ENCODE peak calls at places on chromosome 1, in seven cellular contexts. T is naive thymus-derived CD4-positive, alpha-beta T cell; H is Karpas-422; F is SJCRH30; J is ovary; D is psoas muscle; R is OCI-LY7. U is an unnamed sample.

GRCh38 chr1:61082336-61083013 is at the start of gene NFIA:
- DNase-seq in H (peak; percentile 69), J (peak; percentile 59), T (peak; percentile 37), R (peak; percentile 50), D (peak; percentile 81), F (peak; percentile 77), U (no peak)

GRCh38 chr1:204405988-204406387 is 5.6 kb downstream of the PPP1R15B start:
- DNase-seq in H (no peak), D (no peak), J (no peak), F (no peak), R (no peak), T (no peak), U (no peak)

GRCh38 chr1:22457836-22458235 is 6.2 kb downstream of the ZBTB40 start:
- DNase-seq in D (no peak), T (no peak), R (no peak), F (no peak), H (no peak), J (no peak), U (no peak)

GRCh38 chr1:203590559-203590958 is 36.1 kb upstream of the ATP2B4 start:
- DNase-seq in T (no peak), J (no peak), D (no peak), R (no peak), H (no peak), F (no peak), U (no peak)

GRCh38 chr1:1081311-1082238 is 7.5 kb upstream of the RNF223 start:
- DNase-seq in J (peak; percentile 23), T (no peak), F (no peak), D (peak; percentile 46), H (no peak), R (no peak), U (no peak)

GRCh38 chr1:234675006-234675405 is 65.0 kb upstream of the IRF2BP2 start:
- DNase-seq in H (no peak), R (no peak), T (no peak), J (no peak), D (no peak), F (no peak), U (no peak)

GRCh38 chr1:203915811-203916210 is 54.4 kb downstream of the SNRPE start:
- DNase-seq in D (no peak), J (no peak), T (no peak), H (no peak), R (no peak), F (no peak), U (no peak)

GRCh38 chr1:150528997-150529396 is 13.4 kb downstream of the FALEC start:
- DNase-seq in J (no peak), R (no peak), T (no peak), H (no peak), F (no peak), D (no peak), U (no peak)

GRCh38 chr1:53123462-53124129 is 18.8 kb downstream of the SLC1A7 start:
- DNase-seq in D (peak; percentile 82), R (no peak), F (no peak), J (peak; percentile 71), T (no peak), H (no peak), U (no peak)

GRCh38 chr1:156623946-156624813 is 5.0 kb downstream of the HAPLN2 start:
- DNase-seq in H (no peak), J (no peak), D (peak; percentile 70), R (no peak), F (no peak), T (no peak), U (no peak)

GRCh38 chr1:182080955-182081582 is 19.6 kb upstream of the ZNF648 start:
- DNase-seq in R (peak; percentile 36), T (peak; percentile 35), F (peak; percentile 24), H (peak; percentile 74), J (no peak), D (no peak), U (no peak)

GRCh38 chr1:155648207-155649147 is 38.5 kb downstream of the MSTO1 start:
- DNase-seq in F (peak; percentile 32), D (no peak), R (peak; percentile 20), J (no peak), T (no peak), H (no peak), U (no peak)

DNA sequence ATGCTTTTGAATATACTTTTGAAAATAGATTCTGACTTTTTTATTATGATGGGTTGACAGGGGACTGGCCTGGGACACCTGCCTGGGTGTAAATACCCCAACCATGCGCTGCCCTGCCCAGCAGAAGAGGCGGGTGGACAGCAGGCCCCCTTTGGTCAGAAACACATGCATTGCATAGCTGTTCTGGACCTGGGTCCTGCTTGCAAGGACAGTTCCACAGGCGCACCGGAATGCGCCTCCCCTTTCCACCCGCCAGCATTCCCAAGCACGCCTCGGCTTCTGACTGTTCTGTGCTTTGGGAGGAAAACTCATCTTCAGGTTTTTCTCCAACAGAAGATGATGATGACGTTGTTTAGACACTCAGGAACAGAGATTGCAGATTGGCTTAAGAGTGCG is 435 bp upstream of the ZNF678 start:
- DNase-seq in T (no peak), J (no peak), R (no peak), D (peak; percentile 50), F (no peak), H (no peak), U (no peak)
- H3K9me3 ChIP-seq in T (no peaks in the 10 kb centered on the region), J (no peaks in the 10 kb centered on the region), R (peaks cover 6% of the 10 kb centered on the region), D (no peaks in the 10 kb centered on the region), F (peaks cover 9% of the 10 kb centered on the region), H (peaks cover 12% of the 10 kb centered on the region), U (no peaks in the 10 kb centered on the region)

DNA sequence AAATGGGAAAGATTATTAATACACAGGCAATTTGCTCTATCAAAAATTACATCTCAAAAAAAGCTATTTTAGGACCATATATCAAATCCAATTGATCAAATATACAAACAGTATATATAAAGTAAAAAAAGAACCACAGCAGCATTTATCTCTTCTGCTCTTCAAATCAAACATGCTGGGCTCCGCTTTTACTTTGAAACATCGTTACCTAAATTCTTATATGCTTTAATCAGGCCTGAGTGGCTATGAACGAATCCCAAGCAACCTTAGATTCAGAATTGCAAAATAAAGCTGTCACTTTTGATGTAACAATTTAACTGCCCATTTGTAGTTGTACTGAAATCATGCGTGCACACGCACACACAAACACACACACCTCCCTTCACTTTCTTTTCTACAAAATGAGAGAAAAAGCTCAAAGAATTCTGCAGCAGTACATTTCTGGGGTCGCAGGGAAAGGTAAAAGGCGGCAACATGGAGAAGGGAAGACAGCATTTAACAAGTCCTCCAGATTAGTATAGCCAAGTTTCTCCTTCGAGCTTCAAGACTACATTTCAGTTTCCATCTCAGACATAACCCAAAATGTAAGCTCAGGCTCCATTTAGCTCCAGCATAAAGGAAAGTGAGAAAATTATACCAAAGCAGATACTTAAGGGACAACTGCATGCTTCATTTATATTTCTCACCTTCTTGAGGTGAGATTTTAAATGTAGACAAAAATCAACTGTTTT is 92.2 kb upstream of the TTC39A start:
- DNase-seq in J (no peak), R (no peak), H (no peak), D (no peak), F (no peak), T (no peak), U (no peak)
- H3K4me3 ChIP-seq in J (no peak overlapping the region), R (no peak overlapping the region), H (no peak overlapping the region), D (no peak overlapping the region), F (no peak overlapping the region), T (no peak overlapping the region), U (no peak overlapping the region)

GRCh38 chr1:2923351-2923750 is 97.9 kb upstream of the ACTRT2 start:
- DNase-seq in F (no peak), D (no peak), T (no peak), J (no peak), H (no peak), R (no peak), U (no peak)

GRCh38 chr1:2927393-2927792 is 93.9 kb upstream of the ACTRT2 start:
- DNase-seq in F (no peak), R (peak; percentile 5), D (no peak), H (no peak), J (no peak), T (no peak), U (no peak)

GRCh38 chr1:2925923-2926322 is 95.3 kb upstream of the ACTRT2 start:
- DNase-seq in F (peak; percentile 55), H (no peak), J (no peak), T (no peak), R (no peak), D (no peak), U (no peak)

GRCh38 chr1:2926447-2927055 is 94.7 kb upstream of the ACTRT2 start:
- DNase-seq in T (no peak), D (no peak), F (no peak), R (no peak), H (no peak), J (no peak), U (no peak)

GRCh38 chr1:2925291-2925690 is 96.0 kb upstream of the ACTRT2 start:
- DNase-seq in F (no peak), R (no peak), T (no peak), H (no peak), J (no peak), D (no peak), U (no peak)
- H3K9me3 ChIP-seq in F (no peaks in the 10 kb centered on the region), R (no peaks in the 10 kb centered on the region), T (no peaks in the 10 kb centered on the region), H (no peaks in the 10 kb centered on the region), J (no peaks in the 10 kb centered on the region), D (no peaks in the 10 kb centered on the region), U (peaks cover 38% of the 10 kb centered on the region)

GRCh38 chr1:213989740-213990472 is 2.1 kb downstream of the PROX1 start:
- DNase-seq in R (no peak), J (no peak), T (no peak), H (no peak), F (peak; percentile 74), D (no peak), U (no peak)
- H3K4me3 ChIP-seq in R (no peak overlapping the region), J (peak overlapping the region; percentile 53), T (no peak overlapping the region), H (no peak overlapping the region), F (peak overlapping the region; percentile 74), D (peak overlapping the region; percentile 72), U (peak overlapping the region; percentile 26)

GRCh38 chr1:227586733-227587132 is 23.4 kb downstream of the ZNF678 start:
- DNase-seq in H (no peak), F (no peak), D (no peak), J (no peak), T (no peak), R (no peak), U (peak; percentile 31)
- H3K9me3 ChIP-seq in H (peaks cover 28% of the 10 kb centered on the region), F (peaks cover 22% of the 10 kb centered on the region), D (peaks cover 19% of the 10 kb centered on the region), J (no peaks in the 10 kb centered on the region), T (peaks cover 41% of the 10 kb centered on the region), R (peaks cover 15% of the 10 kb centered on the region), U (no peaks in the 10 kb centered on the region)

U was measured in iPS DF 6.9.